ENCODE peak calls at places on chromosome 22, in nine cellular contexts. G, W, K, Y, V, X, S, Z and Q are unnamed samples.

GRCh38 chr22:45271667-45272188 is 13.0 kb upstream of the UPK3A start:
- DNase-seq in W (no peak), Z (no peak), V (no peak), S (no peak), K (no peak), Y (peak; percentile 70), G (peak; percentile 49), X (peak; percentile 65), Q (no peak)

GRCh38 chr22:30930228-30930627 is 38.3 kb downstream of the MORC2 start:
- DNase-seq in S (no peak), K (no peak), Z (no peak), V (no peak), X (peak; percentile 6), G (no peak), Y (no peak), W (no peak), Q (no peak)

GRCh38 chr22:46244771-46245170 is 5.3 kb downstream of the CDPF1 start:
- DNase-seq in S (no peak), W (no peak), X (no peak), Y (no peak), G (no peak), K (no peak), V (no peak), Z (no peak), Q (no peak)

GRCh38 chr22:31150615-31151014 is 9.4 kb upstream of the RNF185 start:
- DNase-seq in K (no peak), Y (no peak), V (peak; percentile 30), G (no peak), S (no peak), Z (no peak), X (no peak), W (no peak), Q (no peak)

GRCh38 chr22:46116491-46116958 is 33.8 kb upstream of the PPARA start:
- DNase-seq in V (peak; percentile 94), S (peak; percentile 95), W (peak; percentile 73), K (peak; percentile 74), Y (peak; percentile 97), G (peak; percentile 98), X (peak; percentile 96), Z (peak; percentile 97), Q (peak; percentile 94)

GRCh38 chr22:25382762-25383161 is 163.3 kb downstream of the CRYBB2 start:
- DNase-seq in G (no peak), Z (no peak), S (no peak), W (no peak), V (no peak), Y (no peak), K (no peak), X (no peak), Q (no peak)

GRCh38 chr22:40116496-40117200 is 61.1 kb upstream of the TNRC6B start:
- DNase-seq in S (no peak), Z (no peak), X (no peak), W (no peak), G (no peak), Y (no peak), V (no peak), K (peak; percentile 19), Q (no peak)

GRCh38 chr22:47160781-47161520 is 398.5 kb downstream of the TBC1D22A start:
- DNase-seq in K (no peak), W (no peak), Y (peak; percentile 50), X (no peak), S (no peak), Z (peak; percentile 6), V (peak; percentile 7), G (no peak), Q (peak; percentile 24)

GRCh38 chr22:48960981-48961655 is 866.6 kb downstream of the BRD1 start:
- DNase-seq in Z (peak; percentile 42), S (no peak), Y (no peak), X (peak; percentile 9), G (no peak), W (no peak), K (no peak), V (no peak), Q (no peak)

GRCh38 chr22:48800036-48800885 is 1027.4 kb downstream of the BRD1 start:
- DNase-seq in Y (no peak), X (no peak), W (no peak), V (no peak), Z (peak; percentile 51), S (no peak), K (no peak), G (no peak), Q (no peak)

GRCh38 chr22:26975381-26975780 is 318.0 kb downstream of the MIAT start:
- DNase-seq in W (no peak), K (no peak), S (no peak), Y (no peak), X (no peak), V (no peak), Z (no peak), G (no peak), Q (no peak)

GRCh38 chr22:35809816-35810215 is 92.1 kb downstream of the APOL5 start:
- DNase-seq in K (no peak), X (no peak), S (no peak), Y (no peak), V (no peak), Z (no peak), W (no peak), G (no peak), Q (no peak)
- H3K36me3 ChIP-seq in K (no peaks in the 10 kb centered on the region), X (no peaks in the 10 kb centered on the region), S (peaks cover 37% of the 10 kb centered on the region), Y (peaks cover 34% of the 10 kb centered on the region), V (no peaks in the 10 kb centered on the region), Z (peaks cover 18% of the 10 kb centered on the region), W (peaks cover 23% of the 10 kb centered on the region), G (no peaks in the 10 kb centered on the region), Q (peaks cover 19% of the 10 kb centered on the region)

GRCh38 chr22:19396934-19397728 is 34.4 kb downstream of the HIRA start:
- DNase-seq in W (no peak), K (no peak), S (no peak), X (no peak), G (no peak), Y (no peak), V (no peak), Z (no peak), Q (no peak)

GRCh38 chr22:19397729-19398094 is 33.8 kb downstream of the HIRA start:
- DNase-seq in W (no peak), Y (no peak), G (no peak), X (no peak), S (no peak), K (no peak), Z (no peak), V (no peak), Q (no peak)

GRCh38 chr22:19396561-19396933 is 35.0 kb downstream of the HIRA start:
- DNase-seq in S (no peak), V (no peak), Z (no peak), G (no peak), Y (no peak), W (no peak), X (no peak), K (no peak), Q (no peak)

GRCh38 chr22:19398206-19398605 is 33.3 kb downstream of the HIRA start:
- DNase-seq in K (no peak), X (no peak), Z (no peak), S (no peak), V (no peak), W (no peak), G (no peak), Y (no peak), Q (no peak)

GRCh38 chr22:19398680-19399079 is 32.9 kb downstream of the HIRA start:
- DNase-seq in Z (no peak), K (no peak), G (no peak), S (no peak), Y (no peak), X (no peak), W (no peak), V (no peak), Q (no peak)
- H3K27ac ChIP-seq in Z (no peak overlapping the region), K (no peak overlapping the region), G (no peak overlapping the region), S (no peak overlapping the region), Y (no peak overlapping the region), X (no peak overlapping the region), W (no peak overlapping the region), V (no peak overlapping the region), Q (no peak overlapping the region)

GRCh38 chr22:50222508-50222907 is 21.7 kb downstream of the SELENOO start:
- DNase-seq in G (no peak), Z (no peak), K (no peak), W (no peak), Y (no peak), S (no peak), X (no peak), V (no peak), Q (peak; percentile 40)
- H3K36me3 ChIP-seq in G (no peaks in the 10 kb centered on the region), Z (peaks cover 73% of the 10 kb centered on the region), K (peaks cover 78% of the 10 kb centered on the region), W (peaks cover 76% of the 10 kb centered on the region), Y (peaks cover 84% of the 10 kb centered on the region), S (peaks cover 100% of the 10 kb centered on the region), X (no peaks in the 10 kb centered on the region), V (peaks cover 20% of the 10 kb centered on the region), Q (peaks cover 92% of the 10 kb centered on the region)

DNA sequence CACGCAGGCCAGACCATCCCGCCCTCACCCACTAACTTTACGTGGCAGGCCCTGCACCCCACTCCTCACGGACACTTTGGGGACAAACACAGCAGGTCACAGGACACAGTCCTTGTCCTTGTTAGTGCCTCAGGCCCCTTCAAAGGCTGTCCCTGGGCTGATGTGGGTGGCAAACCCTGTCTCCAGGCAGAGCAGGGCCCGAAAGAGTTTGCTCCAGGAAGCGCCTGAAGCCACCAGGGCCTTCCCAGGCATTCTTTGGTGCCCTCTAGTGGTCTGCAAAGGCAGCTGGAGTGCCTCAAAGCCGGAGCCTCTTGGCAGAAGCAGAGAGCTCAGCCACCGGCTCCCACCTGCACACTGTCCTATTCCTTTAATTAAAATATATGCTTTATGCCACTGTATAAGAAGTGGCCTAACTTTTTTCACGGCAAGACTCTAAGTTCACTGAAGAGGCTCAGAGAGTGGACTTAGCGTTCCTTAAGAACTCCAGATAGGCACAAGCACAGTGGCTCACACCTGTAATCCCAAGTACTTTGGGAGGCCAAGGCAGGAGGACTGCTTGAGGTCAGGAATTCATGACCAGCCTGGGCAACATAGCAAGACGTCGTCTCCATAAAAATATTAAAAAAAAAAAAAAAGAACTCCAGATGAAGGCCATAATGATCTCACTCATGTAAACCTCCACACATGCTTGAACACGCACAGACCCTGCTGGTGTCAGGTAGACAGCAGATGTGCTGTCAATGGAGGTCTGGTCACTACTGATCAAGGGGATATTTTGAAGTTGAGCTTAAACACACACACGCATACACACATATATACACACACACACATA is 11.1 kb downstream of the TXN2 start:
- DNase-seq in S (peak; percentile 65), G (peak; percentile 91), V (peak; percentile 79), Z (peak; percentile 85), K (peak; percentile 73), Y (peak; percentile 89), W (peak; percentile 89), X (peak; percentile 85), Q (peak; percentile 86)
- H3K27ac ChIP-seq in S (peak overlapping the region; percentile 58), G (peak overlapping the region; percentile 73), V (peak overlapping the region; percentile 98), Z (peak overlapping the region; percentile 33), K (no peak overlapping the region), Y (peak overlapping the region; percentile 96), W (peak overlapping the region; percentile 97), X (peak overlapping the region; percentile 60), Q (peak overlapping the region; percentile 65)

DNA sequence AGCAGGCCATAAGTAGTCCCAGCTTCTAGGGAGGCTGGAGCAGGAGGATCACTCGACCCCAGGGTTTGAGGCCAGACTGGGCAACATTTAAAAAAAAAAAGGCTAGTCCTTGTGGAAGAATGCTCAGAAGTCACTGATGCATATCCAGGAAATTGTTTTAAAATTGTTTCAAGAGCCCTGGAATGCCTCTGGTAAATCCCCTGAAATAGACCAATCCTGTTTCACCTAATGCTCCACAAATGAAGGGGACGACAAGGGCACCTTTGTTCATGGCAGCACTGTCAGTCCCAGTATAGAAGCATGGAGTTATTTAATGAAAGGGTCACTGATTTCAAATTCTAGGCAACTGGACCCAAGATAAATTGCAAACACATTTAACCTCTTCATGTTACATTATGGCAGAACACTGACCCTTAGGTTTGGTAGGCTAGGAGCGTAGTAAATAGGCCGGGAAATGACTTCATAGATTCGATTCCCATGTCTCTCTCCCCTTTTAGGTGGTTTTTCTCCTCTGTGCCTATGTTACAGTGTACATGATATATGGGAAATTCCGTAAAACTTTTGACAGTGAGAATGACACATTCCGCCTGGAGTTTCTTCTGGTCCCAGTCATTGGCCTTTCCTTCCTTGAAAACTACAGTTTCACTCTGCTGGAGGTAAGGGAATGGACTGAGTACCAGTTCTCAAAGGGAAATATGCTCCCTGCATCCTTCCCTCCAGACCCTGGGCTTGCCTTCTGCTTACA is 11.4 kb downstream of the KDELR3 start:
- DNase-seq in Z (no peak), W (no peak), Y (no peak), G (no peak), K (no peak), V (no peak), S (no peak), X (no peak), Q (no peak)
- H3K36me3 ChIP-seq in Z (peaks cover 44% of the 10 kb centered on the region), W (peaks cover 51% of the 10 kb centered on the region), Y (peaks cover 82% of the 10 kb centered on the region), G (no peaks in the 10 kb centered on the region), K (peaks cover 26% of the 10 kb centered on the region), V (no peaks in the 10 kb centered on the region), S (peaks cover 46% of the 10 kb centered on the region), X (no peaks in the 10 kb centered on the region), Q (peaks cover 46% of the 10 kb centered on the region)